ENCODE peak calls at places on chromosomes 4 and X, in eight cellular contexts. Z is RPMI8226; Q is glutamatergic neuron; U is effector CD4-positive, alpha-beta T cell; W is activated T-cell treated with anti-CD3 and anti-CD28 coated beads for 1 hour; J is foreskin fibroblast; B is midbrain; V is choroid plexus epithelial cell. Y is an unnamed sample.

GRCh38 chr4:83328486-83328885 is 6.2 kb downstream of the HPSE start:
- DNase-seq in Z (peak; percentile 24), Q (no peak), U (no peak), W (no peak), J (peak; percentile 19), B (no peak), V (peak; percentile 15), Y (no peak)

GRCh38 chr4:48331577-48332340 is 9.6 kb upstream of the SLAIN2 start:
- DNase-seq in Z (no peak), Q (no peak), U (no peak), W (no peak), J (peak; percentile 91), B (no peak), V (peak; percentile 84), Y (no peak)

GRCh38 chr4:76515975-76516853 is 81.2 kb downstream of the SHROOM3 start:
- DNase-seq in Z (no peak), Q (no peak), U (no peak), W (no peak), J (peak; percentile 12), B (no peak), V (peak; percentile 40), Y (no peak)

GRCh38 chrX:17438221-17438620 is 63.2 kb downstream of the NHS start:
- DNase-seq in Z (no peak), Q (no peak), U (no peak), W (no peak), J (no peak), B (no peak), V (no peak), Y (no peak)

GRCh38 chr4:57320217-57320616 is 210.0 kb upstream of the IGFBP7 start:
- DNase-seq in Z (no peak), Q (no peak), U (no peak), W (no peak), J (no peak), B (no peak), V (no peak), Y (no peak)

GRCh38 chr4:4358093-4358840 is 28.6 kb upstream of the NSG1 start:
- DNase-seq in Z (no peak), Q (no peak), U (no peak), W (no peak), J (no peak), B (no peak), V (no peak), Y (no peak)

GRCh38 chr4:119517361-119518229 is 111.0 kb downstream of the PDE5A start:
- DNase-seq in Z (no peak), Q (no peak), U (no peak), W (no peak), J (peak; percentile 74), B (no peak), V (peak; percentile 60), Y (no peak)

GRCh38 chrX:131783555-131784338 is 239.4 kb upstream of the STK26 start:
- DNase-seq in Z (peak; percentile 96), Q (no peak), U (peak; percentile 81), W (no peak), J (peak; percentile 16), B (peak; percentile 90), V (no peak), Y (no peak)

GRCh38 chr4:37441231-37442061 is 196.9 kb downstream of the NWD2 start:
- DNase-seq in Z (no peak), Q (no peak), U (no peak), W (no peak), J (no peak), B (no peak), V (no peak), Y (no peak)

GRCh38 chrX:41108007-41108683 is 22.9 kb downstream of the USP9X start:
- DNase-seq in Z (no peak), Q (no peak), U (no peak), W (no peak), J (peak; percentile 43), B (no peak), V (no peak), Y (no peak)

GRCh38 chr4:13445841-13446790 is 38.0 kb downstream of the RAB28 start:
- DNase-seq in Z (no peak), Q (peak; percentile 61), U (no peak), W (no peak), J (no peak), B (no peak), V (no peak), Y (no peak)

GRCh38 chr4:158817562-158818370 is 48.9 kb downstream of the FNIP2 start:
- DNase-seq in Z (no peak), Q (no peak), U (no peak), W (no peak), J (no peak), B (peak; percentile 11), V (peak; percentile 40), Y (no peak)

GRCh38 chr4:112361181-112361791 is 64.1 kb downstream of the ALPK1 start:
- DNase-seq in Z (peak; percentile 37), Q (no peak), U (no peak), W (no peak), J (peak; percentile 24), B (no peak), V (peak; percentile 83), Y (peak; percentile 51)

GRCh38 chrX:24241822-24242648 is 71.8 kb downstream of the SUPT20HL2 start:
- DNase-seq in Z (peak; percentile 6), Q (no peak), U (no peak), W (no peak), J (peak; percentile 27), B (peak; percentile 38), V (peak; percentile 55), Y (no peak)

GRCh38 chrX:80432441-80432840 is 12.2 kb downstream of the TENT5D start:
- DNase-seq in Z (no peak), Q (no peak), U (no peak), W (no peak), J (no peak), B (no peak), V (no peak), Y (no peak)

GRCh38 chr4:123676550-123677229 is 280.1 kb downstream of the SPRY1 start:
- DNase-seq in Z (no peak), Q (no peak), U (no peak), W (no peak), J (no peak), B (no peak), V (no peak), Y (no peak)

GRCh38 chr4:66073961-66074360 is 403.7 kb upstream of the EPHA5 start:
- DNase-seq in Z (no peak), Q (no peak), U (no peak), W (no peak), J (no peak), B (no peak), V (no peak), Y (no peak)

GRCh38 chr4:76752911-76753494 is 144.9 kb downstream of the SOWAHB start:
- DNase-seq in Z (no peak), Q (no peak), U (no peak), W (no peak), J (peak; percentile 99), B (no peak), V (peak; percentile 96), Y (no peak)